ENCODE peak calls at places on chromosomes 1 and 21, in nine cellular contexts. A is A549, C is WTC11, M is OCI-LY7, Z is progenitor cell of endocrine pancreas, R is stomach, E is astrocyte of the cerebellum, V is PC-9, Q is AG10803. W is an unnamed sample.

GRCh38 chr21:45224189-45224938 is 63.3 kb downstream of the POFUT2 start:
- DNase-seq in A (no peak), C (no peak), M (no peak), Z (no peak), R (no peak), E (no peak), V (no peak), Q (no peak), W (no peak)

GRCh38 chr1:51234721-51235425 is 1.2 kb upstream of the RNF11 start:
- DNase-seq in A (peak), C (no peak), M (peak), Z (no peak), R (peak), E (no peak), V (peak), Q (no peak), W (peak)

GRCh38 chr1:225651872-225652725 is 824 bp downstream of the ENAH start:
- DNase-seq in A (peak), C (peak), M (peak), Z (peak), R (no peak), E (no peak), V (no peak), Q (no peak), W (peak)

GRCh38 chr1:107529511-107530149 is 388.8 kb downstream of the NTNG1 start:
- DNase-seq in A (peak), C (peak), M (peak), Z (no peak), R (no peak), E (peak), V (peak), Q (peak), W (peak)

GRCh38 chr1:16019580-16020277 is 1.9 kb upstream of the HSPB7 start:
- DNase-seq in A (no peak), C (no peak), M (no peak), Z (no peak), R (no peak), E (no peak), V (no peak), Q (peak), W (no peak)

GRCh38 chr1:203996126-203996525 is 76.8 kb upstream of the SOX13 start:
- DNase-seq in A (peak), C (peak), M (no peak), Z (no peak), R (no peak), E (no peak), V (no peak), Q (no peak), W (peak)

GRCh38 chr1:214492405-214493075 is 58.9 kb downstream of the PTPN14 start:
- DNase-seq in A (no peak), C (no peak), M (no peak), Z (no peak), R (no peak), E (peak), V (no peak), Q (peak), W (no peak)

GRCh38 chr1:188386666-188387065 is 1557.9 kb downstream of the PLA2G4A start:
- DNase-seq in A (no peak), C (no peak), M (no peak), Z (no peak), R (no peak), E (no peak), V (no peak), Q (no peak), W (no peak)

GRCh38 chr1:25818569-25818968 is 1.2 kb upstream of the MTFR1L start:
- DNase-seq in A (no peak), C (no peak), M (no peak), Z (no peak), R (no peak), E (no peak), V (no peak), Q (no peak), W (no peak)

GRCh38 chr1:10510520-10511493 is 36.1 kb downstream of the PEX14 start:
- DNase-seq in A (peak), C (no peak), M (no peak), Z (no peak), R (no peak), E (no peak), V (peak), Q (peak), W (peak)

GRCh38 chr1:158798531-158798930 is 17.5 kb upstream of the OR6N2 start:
- DNase-seq in A (no peak), C (no peak), M (no peak), Z (no peak), R (no peak), E (no peak), V (no peak), Q (no peak), W (no peak)

GRCh38 chr1:212700892-212701819 is 1.5 kb upstream of the BATF3 start:
- DNase-seq in A (peak), C (peak), M (peak), Z (no peak), R (peak), E (peak), V (no peak), Q (peak), W (peak)

GRCh38 chr1:54027848-54028247 is 9.9 kb upstream of the LDLRAD1 start:
- DNase-seq in A (no peak), C (no peak), M (no peak), Z (no peak), R (no peak), E (no peak), V (no peak), Q (no peak), W (no peak)

GRCh38 chr1:110523011-110523410 is 4.0 kb upstream of the KCNA10 start:
- DNase-seq in A (no peak), C (no peak), M (no peak), Z (no peak), R (no peak), E (no peak), V (no peak), Q (peak), W (no peak)

GRCh38 chr1:110264430-110264829 is 54.3 kb downstream of the KCNC4 start:
- DNase-seq in A (no peak), C (no peak), M (no peak), Z (no peak), R (no peak), E (no peak), V (no peak), Q (no peak), W (no peak)

GRCh38 chr1:183030053-183030452 is 6.8 kb downstream of the LAMC1 start:
- DNase-seq in A (peak), C (no peak), M (no peak), Z (no peak), R (no peak), E (no peak), V (peak), Q (peak), W (peak)

GRCh38 chr21:39336457-39337008 is 12.4 kb downstream of the HMGN1 start:
- DNase-seq in A (no peak), C (no peak), M (peak), Z (no peak), R (no peak), E (no peak), V (no peak), Q (no peak), W (no peak)

GRCh38 chr1:24149854-24150227 is 6.9 kb upstream of the IL22RA1 start:
- DNase-seq in A (peak), C (no peak), M (no peak), Z (no peak), R (peak), E (no peak), V (peak), Q (peak), W (peak)

GRCh38 chr21:23960769-23961168 is 1646.5 kb downstream of the MRPL39 start:
- DNase-seq in A (no peak), C (no peak), M (no peak), Z (no peak), R (no peak), E (no peak), V (no peak), Q (no peak), W (peak)

GRCh38 chr1:64242895-64243756 is 39.7 kb downstream of the UBE2U start:
- DNase-seq in A (peak), C (no peak), M (peak), Z (no peak), R (no peak), E (peak), V (no peak), Q (peak), W (peak)

GRCh38 chr1:216119600-216119999 is 303.6 kb downstream of the USH2A start:
- DNase-seq in A (peak), C (no peak), M (peak), Z (no peak), R (no peak), E (peak), V (no peak), Q (peak), W (peak)
- TF ChIP-seq CTCF in A (peak), C (peak), M (peak), Z (peak), R (no peak), E (peak), V (peak), Q (peak), W (peak)

GRCh38 chr1:108729481-108729880 is 16.8 kb downstream of the FNDC7 start:
- DNase-seq in A (no peak), C (no peak), M (no peak), Z (no peak), R (no peak), E (no peak), V (no peak), Q (no peak), W (no peak)

GRCh38 chr1:108734176-108734865 is 12.2 kb upstream of the STXBP3 start:
- DNase-seq in A (no peak), C (no peak), M (no peak), Z (no peak), R (no peak), E (no peak), V (no peak), Q (no peak), W (no peak)

DNA sequence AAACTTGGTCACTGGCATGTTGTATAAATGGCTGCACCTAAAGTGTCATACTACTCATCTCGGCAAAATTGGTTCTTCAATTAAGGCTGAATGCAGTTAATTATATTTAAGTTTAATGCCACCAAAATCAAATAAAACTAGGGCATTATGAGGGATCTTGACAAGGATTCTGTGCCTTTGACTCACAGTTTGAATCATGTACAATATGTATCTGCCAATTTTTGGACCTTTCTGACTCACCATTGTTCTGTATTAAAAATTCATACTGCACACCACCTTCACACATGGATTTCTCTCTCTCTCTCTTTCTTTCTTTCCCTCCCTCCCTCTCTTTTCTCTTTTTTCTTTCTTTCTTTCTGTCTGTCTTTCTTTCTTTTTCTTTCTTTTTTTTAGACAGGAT is 14.1 kb upstream of the STXBP3 start:
- DNase-seq in A (no peak), C (no peak), M (no peak), Z (no peak), R (no peak), E (no peak), V (no peak), Q (no peak), W (no peak)
- TF ChIP-seq CTCF in A (no peak), C (no peak), M (no peak), Z (no peak), R (no peak), E (no peak), V (no peak), Q (no peak), W (no peak)

GRCh38 chr1:208997726-208998312 is 585.7 kb upstream of the CAMK1G start:
- DNase-seq in A (peak), C (no peak), M (no peak), Z (no peak), R (no peak), E (no peak), V (no peak), Q (peak), W (peak)
- TF ChIP-seq CTCF in A (peak), C (no peak), M (peak), Z (peak), R (no peak), E (peak), V (peak), Q (peak), W (peak)

DNA sequence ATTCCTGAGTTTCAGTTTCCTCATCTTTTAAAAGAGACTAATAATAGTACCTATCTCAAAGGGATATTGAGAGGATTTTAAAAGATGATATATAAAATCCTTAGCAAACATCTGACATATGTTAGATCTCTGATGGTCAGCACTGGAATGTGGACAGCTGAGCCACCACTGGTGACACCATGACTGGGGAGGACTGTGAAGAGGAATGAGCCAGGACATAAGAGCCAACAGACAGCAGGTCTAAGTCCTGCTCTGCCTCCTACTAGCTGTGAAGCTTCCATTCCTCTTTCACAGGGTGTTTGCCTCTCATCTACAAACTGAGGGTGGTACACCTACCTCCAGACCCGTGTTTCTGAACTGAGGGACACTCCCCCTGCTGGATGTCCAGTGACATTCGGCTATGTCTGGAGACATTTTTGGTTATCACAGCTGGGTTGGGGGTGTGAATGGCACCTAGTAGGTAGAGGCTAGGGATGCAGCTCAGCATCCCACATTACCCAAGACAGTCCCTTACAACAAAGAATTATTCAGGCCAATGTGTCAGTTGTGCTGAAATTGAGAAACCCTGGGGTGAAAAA is 109.1 kb upstream of the OLIG2 start:
- DNase-seq in A (peak), C (no peak), M (peak), Z (no peak), R (no peak), E (no peak), V (no peak), Q (no peak), W (peak)
- TF ChIP-seq CTCF in A (no peak), C (no peak), M (peak), Z (no peak), R (no peak), E (peak), V (peak), Q (peak), W (no peak)

DNA sequence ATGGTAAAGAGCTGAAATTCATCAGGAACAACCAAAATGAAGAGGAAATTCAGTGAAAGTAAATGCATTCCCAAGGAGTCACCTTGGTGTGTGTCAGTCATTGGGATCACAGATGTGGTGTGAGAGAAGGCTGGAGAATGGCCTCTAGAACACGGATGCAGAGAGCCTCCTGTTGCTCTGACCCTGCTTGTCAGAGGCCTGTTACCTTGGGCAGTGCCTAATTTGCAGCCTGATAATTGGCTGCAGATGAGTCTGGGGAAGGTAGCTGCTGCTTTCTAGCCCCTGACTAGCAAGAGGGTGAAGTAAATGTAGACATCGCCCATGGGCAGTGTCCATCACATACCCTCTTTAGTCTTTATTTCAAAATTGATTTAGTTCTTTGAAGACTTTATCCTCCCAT is 3.3 kb downstream of the GCSAML start:
- DNase-seq in A (no peak), C (no peak), M (no peak), Z (no peak), R (no peak), E (no peak), V (no peak), Q (no peak), W (no peak)
- TF ChIP-seq CTCF in A (no peak), C (no peak), M (no peak), Z (no peak), R (no peak), E (no peak), V (no peak), Q (no peak), W (no peak)